ENCODE peak calls at places on chromosomes 3 and 15, in eight cellular contexts. C, D, N, E, L, T, S and R are unnamed samples.

GRCh38 chr15:75655911-75656310 is 8.2 kb downstream of the SNX33 start:
- DNase-seq in C (no peak), D (no peak), N (no peak), E (no peak), L (no peak), T (no peak), S (no peak), R (no peak)

GRCh38 chr3:126834596-126835471 is 130.8 kb downstream of the CHCHD6 start:
- DNase-seq in C (no peak), D (no peak), N (no peak), E (no peak), L (no peak), T (no peak), S (no peak), R (no peak)

GRCh38 chr15:58795825-58796224 is 24.7 kb downstream of the MINDY2 start:
- DNase-seq in C (no peak), D (no peak), N (no peak), E (no peak), L (no peak), T (no peak), S (no peak), R (no peak)

GRCh38 chr15:51470512-51470911 is 129.1 kb downstream of the GLDN start:
- DNase-seq in C (no peak), D (no peak), N (no peak), E (no peak), L (no peak), T (no peak), S (no peak), R (no peak)

GRCh38 chr3:80244390-80244789 is 476.6 kb upstream of the ROBO1 start:
- DNase-seq in C (no peak), D (no peak), N (no peak), E (no peak), L (no peak), T (peak; percentile 5), S (peak; percentile 8), R (no peak)

GRCh38 chr15:65405793-65406192 is 17.0 kb downstream of the IGDCC4 start:
- DNase-seq in C (no peak), D (no peak), N (no peak), E (no peak), L (no peak), T (no peak), S (no peak), R (no peak)

GRCh38 chr15:42691770-42692169 is 45.2 kb downstream of the CDAN1 start:
- DNase-seq in C (no peak), D (no peak), N (no peak), E (no peak), L (no peak), T (no peak), S (no peak), R (no peak)

GRCh38 chr3:188469228-188469885 is 315.4 kb downstream of the LPP start:
- DNase-seq in C (no peak), D (no peak), N (no peak), E (no peak), L (no peak), T (no peak), S (no peak), R (no peak)

GRCh38 chr15:25582886-25583285 is 144.1 kb upstream of the UBE3A start:
- DNase-seq in C (no peak), D (no peak), N (no peak), E (no peak), L (no peak), T (no peak), S (no peak), R (no peak)

GRCh38 chr15:89016549-89017041 is 71.7 kb upstream of the ABHD2 start:
- DNase-seq in C (no peak), D (no peak), N (no peak), E (peak; percentile 76), L (no peak), T (peak; percentile 84), S (no peak), R (peak; percentile 56)

GRCh38 chr3:123758081-123758564 is 126.0 kb downstream of the MYLK start:
- DNase-seq in C (no peak), D (peak; percentile 8), N (no peak), E (peak; percentile 53), L (no peak), T (peak; percentile 46), S (no peak), R (peak; percentile 65)

GRCh38 chr3:148992027-148992634 is 791 bp downstream of the GYG1 start:
- DNase-seq in C (peak; percentile 66), D (no peak), N (peak; percentile 50), E (peak; percentile 88), L (no peak), T (peak; percentile 8), S (no peak), R (no peak)

GRCh38 chr3:173584093-173584833 is 186.7 kb downstream of the NLGN1 start:
- DNase-seq in C (peak; percentile 59), D (peak; percentile 2), N (peak; percentile 39), E (no peak), L (no peak), T (peak; percentile 10), S (no peak), R (no peak)

GRCh38 chr15:94110476-94111130 is 120.8 kb upstream of the MCTP2 start:
- DNase-seq in C (no peak), D (no peak), N (no peak), E (no peak), L (no peak), T (peak; percentile 79), S (peak; percentile 7), R (peak; percentile 26)

GRCh38 chr3:38662544-38662943 is 13.1 kb upstream of the SCN5A start:
- DNase-seq in C (no peak), D (no peak), N (no peak), E (no peak), L (no peak), T (peak; percentile 64), S (no peak), R (no peak)

GRCh38 chr3:74415731-74416130 is 198.7 kb downstream of the CNTN3 start:
- DNase-seq in C (no peak), D (no peak), N (no peak), E (no peak), L (no peak), T (no peak), S (no peak), R (no peak)

GRCh38 chr15:73156431-73157191 is 104.3 kb downstream of the NEO1 start:
- DNase-seq in C (no peak), D (no peak), N (no peak), E (no peak), L (no peak), T (no peak), S (no peak), R (no peak)

GRCh38 chr3:169199283-169199682 is 464.2 kb downstream of the MECOM start:
- DNase-seq in C (no peak), D (no peak), N (no peak), E (no peak), L (no peak), T (no peak), S (no peak), R (no peak)

GRCh38 chr3:70531063-70531657 is 218.7 kb upstream of the MDFIC2 start:
- DNase-seq in C (no peak), D (no peak), N (peak; percentile 16), E (no peak), L (no peak), T (peak; percentile 31), S (no peak), R (no peak)

GRCh38 chr3:62655319-62656063 is 219.7 kb downstream of the CADPS start:
- DNase-seq in C (no peak), D (no peak), N (no peak), E (no peak), L (no peak), T (no peak), S (no peak), R (no peak)

GRCh38 chr3:144229973-144230372 is 258.4 kb downstream of the DIPK2A start:
- DNase-seq in C (no peak), D (no peak), N (no peak), E (no peak), L (no peak), T (peak; percentile 9), S (no peak), R (no peak)

GRCh38 chr3:9448643-9449042 is 51.2 kb downstream of the SETD5 start:
- DNase-seq in C (no peak), D (no peak), N (no peak), E (no peak), L (no peak), T (no peak), S (no peak), R (no peak)

GRCh38 chr3:41448396-41448795 is 249.1 kb downstream of the CTNNB1 start:
- DNase-seq in C (no peak), D (no peak), N (no peak), E (no peak), L (no peak), T (peak; percentile 5), S (no peak), R (no peak)

GRCh38 chr3:174937488-174937887 is 78.4 kb downstream of the NAALADL2 start:
- DNase-seq in C (no peak), D (no peak), N (no peak), E (no peak), L (no peak), T (peak; percentile 44), S (no peak), R (no peak)

GRCh38 chr15:42087926-42088800 is 6.2 kb downstream of the PLA2G4D start:
- DNase-seq in C (no peak), D (no peak), N (no peak), E (peak; percentile 77), L (no peak), T (no peak), S (no peak), R (no peak)

GRCh38 chr15:71191296-71191695 is 76.0 kb downstream of the THSD4 start:
- DNase-seq in C (no peak), D (no peak), N (no peak), E (no peak), L (no peak), T (no peak), S (no peak), R (no peak)

GRCh38 chr3:59979542-59979941 is 929.7 kb upstream of the CFAP20DC start:
- DNase-seq in C (no peak), D (no peak), N (no peak), E (no peak), L (no peak), T (no peak), S (no peak), R (no peak)

GRCh38 chr15:41810651-41811431 is 17.1 kb upstream of the JMJD7 start:
- DNase-seq in C (no peak), D (no peak), N (no peak), E (no peak), L (no peak), T (no peak), S (no peak), R (no peak)

GRCh38 chr3:32106132-32106928 is at the start of gene GPD1L:
- DNase-seq in C (peak; percentile 95), D (peak; percentile 97), N (peak; percentile 98), E (peak; percentile 98), L (peak; percentile 79), T (peak; percentile 87), S (peak; percentile 53), R (peak; percentile 75)

GRCh38 chr3:169825316-169825715 is 12.6 kb upstream of the LRRC34 start:
- DNase-seq in C (no peak), D (no peak), N (no peak), E (no peak), L (no peak), T (no peak), S (no peak), R (no peak)

GRCh38 chr3:159763466-159764210 is 225.0 kb upstream of the IL12A start:
- DNase-seq in C (peak; percentile 81), D (peak; percentile 83), N (peak; percentile 79), E (peak; percentile 94), L (no peak), T (peak; percentile 67), S (peak; percentile 54), R (no peak)